ENCODE peak calls at places on chromosomes 11 and 22, in four cellular contexts. B is K562, V is IMR-90, M is endothelial cell of umbilical vein. R is an unnamed sample.
A peak's percentile ranks its signal among the peaks of the same experiment; 100 is the strongest.

GRCh38 chr11:67022961-67023956 is at the start of gene SYT12:
- DNase-seq in V (no peak), B (no peak), M (no peak), R (no peak)

GRCh38 chr11:129373489-129373953 is 2.1 kb upstream of the BARX2 start:
- DNase-seq in B (no peak), V (no peak), M (no peak), R (no peak)

GRCh38 chr11:110032957-110033570 is 60.1 kb upstream of the ZC3H12C start:
- DNase-seq in V (no peak), M (no peak), B (no peak), R (no peak)

GRCh38 chr11:134535029-134536025 is 123.3 kb upstream of the B3GAT1 start:
- DNase-seq in M (no peak), B (no peak), V (no peak), R (no peak)

GRCh38 chr11:32087602-32088001 is 3.3 kb upstream of the RCN1 start:
- DNase-seq in M (no peak), B (no peak), V (peak; percentile 52), R (no peak)

GRCh38 chr11:79493555-79494171 is 52.8 kb upstream of the TENM4 start:
- DNase-seq in M (peak; percentile 40), B (peak; percentile 74), V (peak; percentile 62), R (peak; percentile 30)

GRCh38 chr11:32615422-32615821 is 31.8 kb downstream of the EIF3M start:
- DNase-seq in M (peak; percentile 17), V (no peak), B (peak; percentile 13), R (no peak)

GRCh38 chr11:96008161-96008560 is 84.3 kb upstream of the MTMR2 start:
- DNase-seq in V (peak; percentile 95), M (no peak), B (no peak), R (no peak)

DNA sequence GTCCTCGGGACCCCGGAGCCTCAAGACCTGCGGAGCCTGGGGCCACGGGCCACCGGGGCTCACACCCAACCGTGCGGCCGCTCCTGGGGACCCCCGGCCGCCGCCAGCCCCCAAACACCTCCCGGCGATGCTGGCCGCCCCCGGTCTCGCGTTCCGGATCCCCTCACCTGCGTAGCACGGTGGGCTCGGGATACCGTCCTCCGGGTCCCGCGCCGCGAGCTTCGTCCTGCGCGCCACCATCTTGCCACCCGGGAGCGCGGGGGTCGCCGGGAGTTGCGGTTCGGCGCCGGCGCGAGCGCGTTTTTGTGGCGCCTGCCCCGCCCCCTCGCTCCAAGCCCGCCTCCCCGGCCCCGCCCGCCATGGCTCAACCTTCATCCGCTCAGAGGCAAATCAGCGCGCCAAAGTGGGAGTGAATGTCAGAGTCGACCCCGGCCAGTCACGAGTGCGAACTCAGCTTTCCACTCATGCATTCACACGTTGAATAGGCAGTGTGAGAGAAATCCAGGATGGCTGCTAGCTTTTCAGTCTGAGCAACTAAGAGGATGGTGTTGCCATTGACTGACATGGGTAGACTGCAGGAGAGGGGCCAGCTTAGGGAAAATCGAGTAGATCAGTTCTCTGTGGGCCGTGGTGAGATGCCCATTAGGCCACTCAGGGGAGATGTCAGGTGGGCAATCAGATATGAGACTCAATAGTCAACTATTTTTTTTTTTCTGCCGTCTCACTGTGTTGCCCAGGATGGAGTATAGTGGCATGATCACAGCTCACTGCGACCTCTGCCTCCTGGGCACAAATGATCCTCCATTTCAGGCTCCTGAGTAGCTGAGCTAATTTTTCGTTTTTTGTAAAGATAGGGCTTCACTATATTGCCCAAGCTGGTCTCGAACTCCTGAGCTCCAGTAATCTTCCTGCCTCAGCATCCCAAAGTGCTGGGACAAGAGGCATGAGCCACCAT is 28.3 kb downstream of the SERHL2 start:
- DNase-seq in M (peak; percentile 79), V (peak; percentile 59), B (peak; percentile 81), R (no peak)
- H2AFZ ChIP-seq in M (peak overlapping the region; percentile 19), V (peak overlapping the region; percentile 81), B (peak overlapping the region; percentile 44), R (no peak overlapping the region)

GRCh38 chr22:31742115-31742514 is 7.8 kb downstream of the PRR14L start:
- DNase-seq in B (no peak), M (no peak), V (no peak), R (no peak)
- H3K9me1 ChIP-seq in B (no peaks in the 10 kb centered on the region), M (no peaks in the 10 kb centered on the region), V (peaks cover 3% of the 10 kb centered on the region), R (no peaks in the 10 kb centered on the region)

GRCh38 chr11:14413307-14414072 is 54.5 kb upstream of the RRAS2 start:
- DNase-seq in V (peak; percentile 58), B (peak; percentile 45), M (no peak), R (no peak)
- H2AFZ ChIP-seq in V (peak overlapping the region; percentile 67), B (peak overlapping the region; percentile 57), M (no peak overlapping the region), R (no peak overlapping the region)

GRCh38 chr11:118640332-118641154 is 33.1 kb downstream of the PHLDB1 start:
- DNase-seq in V (no peak), B (no peak), M (no peak), R (no peak)
- H3K9me1 ChIP-seq in V (peaks cover 6% of the 10 kb centered on the region), B (peaks cover 6% of the 10 kb centered on the region), M (no peaks in the 10 kb centered on the region), R (peaks cover 3% of the 10 kb centered on the region)

DNA sequence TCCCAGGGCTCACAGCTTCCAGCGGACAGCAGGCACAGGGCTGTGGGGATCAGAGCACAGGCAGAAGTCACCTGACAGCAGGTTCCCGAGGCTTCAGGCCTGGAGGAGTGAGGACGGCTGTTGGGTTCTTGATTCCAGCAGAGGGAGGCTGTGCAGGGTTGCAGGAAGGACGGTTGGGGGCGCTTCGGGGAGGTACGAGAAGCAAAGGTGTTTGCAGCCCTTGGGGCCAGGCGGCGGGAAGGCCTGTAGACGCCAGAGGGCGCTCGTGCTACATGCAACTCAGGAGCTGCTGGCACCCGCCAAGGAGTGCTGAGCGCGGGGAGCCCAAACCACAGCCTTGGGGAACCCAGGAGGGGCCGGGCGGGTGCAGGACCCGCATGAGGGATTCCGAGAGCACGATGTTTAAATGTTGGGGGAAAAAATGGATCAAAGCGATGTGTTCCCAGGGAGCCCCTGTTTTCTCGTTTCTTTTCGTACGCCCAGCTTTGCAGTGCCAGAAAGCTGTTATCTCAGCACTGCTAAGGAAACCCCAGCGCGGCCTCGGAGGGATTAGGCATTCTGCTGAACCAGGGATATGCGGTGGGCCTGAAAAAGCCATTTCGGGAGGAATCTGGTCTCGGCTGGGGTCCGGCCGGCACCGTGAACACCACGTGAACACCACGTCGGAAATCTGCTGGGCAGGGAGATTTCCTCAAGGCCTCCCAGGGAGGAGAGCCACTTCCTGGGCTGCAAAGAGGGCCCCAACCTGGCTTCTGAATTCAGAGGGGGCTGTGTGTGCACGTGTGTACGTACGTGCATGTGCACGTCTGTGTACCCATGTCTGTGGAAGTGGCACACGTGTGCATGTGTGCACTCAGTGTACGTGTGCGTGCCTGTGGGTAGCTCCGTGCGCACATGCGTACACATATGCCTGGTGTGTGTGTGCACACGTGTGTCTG is 88.2 kb downstream of the KCNQ1 start:
- DNase-seq in B (peak; percentile 89), M (peak; percentile 87), V (peak; percentile 85), R (peak; percentile 77)
- H2AFZ ChIP-seq in B (peak overlapping the region; percentile 65), M (no peak overlapping the region), V (peak overlapping the region; percentile 87), R (no peak overlapping the region)

DNA sequence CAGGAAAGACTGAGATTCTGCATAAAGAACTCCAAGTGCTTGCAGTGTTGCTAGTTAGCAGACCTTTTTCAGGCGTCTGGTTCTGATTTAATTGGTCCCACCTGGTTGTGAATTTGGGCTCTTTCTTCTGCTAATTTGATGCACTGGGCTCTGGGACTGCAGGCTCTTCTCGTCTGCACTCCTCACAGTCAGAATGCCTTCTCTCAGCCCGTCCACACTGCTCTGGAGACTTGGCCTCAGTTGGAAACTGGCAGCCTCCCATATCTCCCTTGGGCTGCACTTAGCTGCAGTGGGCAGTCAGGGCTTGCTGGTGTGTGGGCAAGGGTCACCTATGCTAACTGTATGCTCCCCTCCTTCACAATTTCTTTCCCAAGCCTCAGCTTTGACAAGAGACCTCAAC is 1.5 kb downstream of the TRIM6 start:
- DNase-seq in M (no peak), B (no peak), V (no peak), R (no peak)
- H3K9me1 ChIP-seq in M (no peaks in the 10 kb centered on the region), B (no peaks in the 10 kb centered on the region), V (peaks cover 3% of the 10 kb centered on the region), R (no peaks in the 10 kb centered on the region)